ENCODE peak calls at places on chromosomes 2 and 18, in four cellular contexts. C is HepG2, E is K562, F is GM12878. H is an unnamed sample.

GRCh38 chr2:69600425-69600824 is 43.1 kb downstream of the AAK1 start:
- DNase-seq in F (no peak), C (no peak), E (no peak), H (no peak)

GRCh38 chr2:189261431-189261841 is 81.9 kb upstream of the COL5A2 start:
- DNase-seq in E (no peak), F (no peak), C (no peak), H (no peak)

GRCh38 chr2:178510388-178510787 is 30.1 kb downstream of the PLEKHA3 start:
- DNase-seq in F (no peak), E (no peak), C (no peak), H (no peak)

GRCh38 chr2:44392338-44392943 is 30.7 kb downstream of the CAMKMT start:
- DNase-seq in E (no peak), F (no peak), C (peak; percentile 47), H (peak; percentile 8)

GRCh38 chr2:235050992-235051351 is 99.2 kb downstream of the SH3BP4 start:
- DNase-seq in C (peak; percentile 46), E (peak; percentile 32), F (no peak), H (peak; percentile 58)

GRCh38 chr2:16318474-16319195 is 347.0 kb downstream of the CYRIA start:
- DNase-seq in F (no peak), C (no peak), E (no peak), H (no peak)

GRCh38 chr2:238220892-238221521 is 17.5 kb upstream of the ILKAP start:
- DNase-seq in C (peak; percentile 62), E (no peak), F (no peak), H (no peak)

GRCh38 chr2:180707867-180708205 is 272.6 kb upstream of the UBE2E3 start:
- DNase-seq in F (no peak), C (peak; percentile 4), E (no peak), H (no peak)

GRCh38 chr2:54523336-54523959 is 67.3 kb downstream of the SPTBN1 start:
- DNase-seq in C (no peak), F (no peak), E (no peak), H (no peak)

GRCh38 chr2:10700078-10700803 is 10.5 kb upstream of the NOL10 start:
- DNase-seq in C (no peak), E (no peak), F (no peak), H (no peak)

GRCh38 chr2:70523996-70524965 is 29.3 kb downstream of the TGFA start:
- DNase-seq in F (no peak), E (no peak), C (peak; percentile 40), H (no peak)

GRCh38 chr2:144015655-144016245 is 504.2 kb downstream of the ZEB2 start:
- DNase-seq in E (no peak), F (no peak), C (no peak), H (no peak)

GRCh38 chr18:53153800-53154199 is 813.8 kb downstream of the DCC start:
- DNase-seq in C (no peak), E (no peak), F (no peak), H (no peak)

GRCh38 chr2:83949361-83949760 is 509.7 kb downstream of the SUCLG1 start:
- DNase-seq in C (no peak), F (no peak), E (no peak), H (no peak)

GRCh38 chr2:147364597-147364996 is 480.2 kb upstream of the ACVR2A start:
- DNase-seq in F (no peak), E (no peak), C (no peak), H (no peak)

GRCh38 chr2:38719706-38720105 is 31.5 kb downstream of the SRSF7 start:
- DNase-seq in C (no peak), F (no peak), E (no peak), H (no peak)

GRCh38 chr2:38720613-38721241 is 30.4 kb downstream of the SRSF7 start:
- DNase-seq in E (no peak), C (no peak), F (peak; percentile 40), H (no peak)

GRCh38 chr2:38723173-38723572 is 28.0 kb downstream of the SRSF7 start:
- DNase-seq in F (no peak), C (no peak), E (no peak), H (no peak)

DNA sequence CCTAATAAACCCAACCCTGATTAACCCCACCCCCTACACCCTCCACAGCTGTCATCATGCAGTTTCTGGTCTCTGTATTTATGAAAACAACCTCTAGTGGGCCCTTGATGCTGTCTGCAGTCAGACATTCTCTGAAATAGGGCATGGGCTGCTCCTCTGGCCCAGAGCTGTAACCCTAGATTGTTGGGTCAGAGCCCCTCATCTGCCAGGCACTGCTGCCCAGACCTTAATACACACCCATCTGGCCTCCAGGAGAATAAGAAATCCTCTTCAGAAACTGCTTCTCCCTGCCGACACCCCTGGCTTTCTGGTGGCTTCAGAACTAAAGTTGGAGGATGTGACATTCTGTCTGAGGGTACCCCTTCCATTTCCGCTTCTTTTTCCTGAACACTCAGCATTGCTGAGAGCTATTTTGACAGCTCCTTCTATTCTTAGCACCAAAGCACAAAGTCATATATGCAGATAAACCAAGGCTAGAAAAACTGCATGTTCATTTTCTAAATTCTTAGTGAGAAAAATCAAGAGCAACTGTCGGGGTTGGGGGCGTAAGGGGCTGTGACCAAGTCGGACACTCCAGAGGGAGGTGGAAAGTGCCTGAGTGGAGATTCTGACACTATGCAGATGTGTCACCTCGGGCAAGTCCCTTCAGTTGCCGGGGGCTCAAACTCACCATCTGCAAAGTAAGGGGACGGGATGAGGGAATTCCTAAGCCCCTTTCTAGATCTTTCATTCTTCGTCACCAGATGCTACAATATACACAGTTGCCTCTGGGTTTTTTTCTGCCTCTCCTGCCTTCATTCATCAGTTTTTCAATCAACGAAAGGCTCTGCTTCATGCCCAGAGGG is 28.7 kb downstream of the SRSF7 start:
- DNase-seq in F (no peak), E (no peak), C (no peak), H (no peak)
- TF ChIP-seq FOXK2 in F (no peak), E (no peak), C (no peak), H (no peak)

GRCh38 chr2:219523031-219523671 is 8.9 kb downstream of the ASIC4 start:
- DNase-seq in E (no peak), C (no peak), F (no peak), H (no peak)
- TF ChIP-seq BHLHE40 in E (no peak), C (no peak), F (no peak), H (no peak)

GRCh38 chr2:237025090-237025865 is 60.4 kb upstream of the COPS8 start:
- DNase-seq in F (no peak), C (peak; percentile 80), E (no peak), H (no peak)
- TF ChIP-seq FOXK2 in F (no peak), C (no peak), E (no peak), H (no peak)

GRCh38 chr18:12721495-12722275 is 18.8 kb downstream of the PSMG2 start:
- DNase-seq in F (no peak), E (no peak), C (no peak), H (no peak)

GRCh38 chr18:12722731-12723130 is 19.9 kb downstream of the PSMG2 start:
- DNase-seq in C (no peak), E (no peak), F (no peak), H (no peak)

GRCh38 chr18:12726774-12727550 is 24.1 kb downstream of the PSMG2 start:
- DNase-seq in C (peak; percentile 65), E (peak; percentile 63), F (no peak), H (peak; percentile 61)
- TF ChIP-seq BHLHE40 in C (peak; percentile 1), E (no peak), F (no peak), H (no peak)

DNA sequence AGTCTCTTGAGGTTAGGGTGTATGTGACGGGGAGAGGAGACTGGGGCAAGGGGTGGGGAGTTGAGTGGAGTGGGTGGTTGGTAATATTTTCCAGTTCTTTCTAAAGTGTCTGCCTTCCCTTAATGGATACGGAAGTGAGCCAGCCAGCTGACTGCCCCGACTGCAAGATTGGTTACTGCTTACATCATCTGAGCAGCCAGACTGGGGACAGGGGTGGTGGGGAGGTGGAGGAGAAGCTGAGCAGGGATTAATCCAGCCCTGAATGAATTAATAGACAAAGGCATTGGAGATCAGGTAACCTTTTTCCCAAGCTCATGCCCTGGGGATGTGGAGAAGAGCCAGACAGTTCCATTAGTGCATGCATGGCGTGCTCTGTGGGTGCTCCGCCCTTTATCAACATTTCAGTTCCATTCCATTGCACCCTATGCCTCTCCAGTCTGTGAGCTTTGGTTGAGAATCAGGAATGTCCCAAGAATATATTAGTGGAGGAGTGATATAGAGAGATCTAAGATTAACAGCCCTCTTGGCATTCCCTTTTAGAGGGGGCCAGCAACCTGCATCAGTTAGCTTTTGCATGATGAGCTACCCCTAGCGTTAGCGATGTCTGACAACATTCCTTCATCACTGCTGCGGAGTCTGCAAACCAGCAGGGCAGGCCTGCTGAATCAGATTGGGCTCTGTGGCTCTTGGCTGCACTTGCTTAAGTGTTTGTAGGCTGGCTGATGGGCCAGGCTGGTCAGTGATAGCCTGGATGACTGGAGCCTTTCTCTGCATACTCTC is 67.5 kb downstream of the TNP1 start:
- DNase-seq in E (no peak), C (no peak), F (no peak), H (no peak)
- TF ChIP-seq FOXK2 in E (no peak), C (no peak), F (no peak), H (no peak)

GRCh38 chr2:105082107-105082506 is 44.2 kb downstream of the MRPS9 start:
- DNase-seq in C (no peak), F (no peak), E (no peak), H (no peak)

GRCh38 chr2:105076121-105076520 is 38.3 kb downstream of the MRPS9 start:
- DNase-seq in F (no peak), C (no peak), E (no peak), H (no peak)

GRCh38 chr2:105085525-105085924 is 47.7 kb downstream of the MRPS9 start:
- DNase-seq in F (no peak), E (no peak), C (no peak), H (no peak)

GRCh38 chr2:105078906-105079305 is 41.0 kb downstream of the MRPS9 start:
- DNase-seq in C (no peak), E (no peak), F (no peak), H (no peak)

DNA sequence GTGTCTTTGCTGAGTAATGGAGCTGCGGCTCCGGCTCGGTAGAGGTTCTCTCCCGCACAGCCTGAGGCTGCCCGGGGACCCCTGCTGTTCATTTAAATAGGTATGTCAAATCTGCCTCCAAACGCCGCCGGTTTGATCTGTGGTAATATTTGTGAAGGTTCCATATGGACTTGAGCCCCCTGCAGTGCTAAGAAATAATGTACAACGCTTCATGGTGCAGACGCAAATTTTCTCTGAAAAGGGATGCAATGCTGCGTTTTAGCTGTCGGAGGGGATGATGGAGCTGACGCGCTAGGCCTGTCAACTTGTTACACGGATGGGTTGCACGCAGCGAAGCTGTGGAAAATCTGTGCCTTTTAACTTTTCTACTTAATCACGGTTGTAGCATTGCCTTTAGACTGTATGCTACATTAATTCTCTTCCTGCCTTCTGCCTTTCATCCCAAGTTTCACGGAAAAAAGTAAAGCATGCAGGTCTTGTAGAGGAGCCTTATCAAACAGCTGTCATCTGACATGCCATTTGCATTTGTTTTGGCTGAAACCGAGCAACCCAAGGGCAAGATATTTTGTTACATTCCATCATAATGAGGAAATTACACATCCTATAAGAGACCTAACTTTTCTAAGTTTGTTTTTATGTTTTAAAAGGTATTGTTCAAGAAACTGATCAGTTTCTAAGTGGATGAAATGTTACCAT is 43.3 kb downstream of the MRPS9 start:
- DNase-seq in C (no peak), F (no peak), E (no peak), H (peak; percentile 54)
- TF ChIP-seq BHLHE40 in C (no peak), F (no peak), E (no peak), H (no peak)

GRCh38 chr2:215668329-215668728 is 232.5 kb upstream of the FN1 start:
- DNase-seq in E (no peak), C (no peak), F (no peak), H (no peak)
- TF ChIP-seq FOXK2 in E (no peak), C (no peak), F (no peak), H (no peak)

DNA sequence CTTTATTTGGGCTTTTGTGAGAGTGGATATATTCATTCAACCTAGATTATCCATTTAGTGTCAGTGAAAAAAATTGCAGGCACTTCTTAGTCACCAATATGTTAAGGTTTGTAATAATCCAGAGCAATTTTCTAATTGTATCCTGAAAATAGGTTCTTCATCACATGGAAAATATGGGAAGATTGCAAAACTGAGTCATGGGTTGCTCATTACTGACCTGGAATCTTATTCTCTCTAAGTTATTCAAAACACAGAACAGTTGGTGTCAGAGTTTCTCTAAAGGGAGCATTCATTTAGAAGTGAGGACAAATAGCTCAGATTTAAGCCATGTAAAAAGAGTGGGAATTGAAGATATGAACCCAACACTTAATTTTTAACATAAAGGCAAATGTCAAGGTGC is 181.3 kb downstream of the IKZF2 start:
- DNase-seq in E (no peak), C (no peak), F (no peak), H (no peak)
- TF ChIP-seq BHLHE40 in E (no peak), C (no peak), F (no peak), H (no peak)